ENCODE peak calls at places on chromosomes 3 and 15, in four cellular contexts. One of them, this sample, is unnamed.

GRCh38 chr3:139388961-139389551 is 391 bp downstream of the COPB2 start:
- DNase-seq in HepG2: no peak
- DNase-seq in H1: no peak
- DNase-seq in GM12878: no peak
- DNase-seq in this sample: no peak

GRCh38 chr3:122515856-122516255 is 1.1 kb upstream of the KPNA1 start:
- DNase-seq in HepG2: peak; percentile 35
- DNase-seq in H1: no peak
- DNase-seq in GM12878: no peak
- DNase-seq in this sample: no peak

GRCh38 chr3:157595259-157595658 is 92.0 kb upstream of the VEPH1 start:
- DNase-seq in HepG2: no peak
- DNase-seq in H1: no peak
- DNase-seq in GM12878: no peak
- DNase-seq in this sample: no peak

GRCh38 chr15:29208352-29208751 is 61.3 kb downstream of the NSMCE3 start:
- DNase-seq in HepG2: no peak
- DNase-seq in H1: no peak
- DNase-seq in GM12878: no peak
- DNase-seq in this sample: peak; percentile 46

GRCh38 chr3:100880072-100880471 is 113.1 kb downstream of the ABI3BP start:
- DNase-seq in HepG2: no peak
- DNase-seq in H1: no peak
- DNase-seq in GM12878: no peak
- DNase-seq in this sample: no peak

GRCh38 chr15:67070150-67070549 is 4.7 kb downstream of the SMAD3 start:
- DNase-seq in HepG2: no peak
- DNase-seq in H1: no peak
- DNase-seq in GM12878: no peak
- DNase-seq in this sample: no peak

GRCh38 chr3:29642393-29643033 is 361.6 kb downstream of the RBMS3 start:
- DNase-seq in HepG2: no peak
- DNase-seq in H1: no peak
- DNase-seq in GM12878: no peak
- DNase-seq in this sample: peak; percentile 10

GRCh38 chr15:96237002-96237401 is 93.5 kb upstream of the NR2F2 start:
- DNase-seq in HepG2: no peak
- DNase-seq in H1: no peak
- DNase-seq in GM12878: no peak
- DNase-seq in this sample: no peak

GRCh38 chr3:181782306-181782924 is 70.7 kb downstream of the SOX2 start:
- DNase-seq in HepG2: no peak
- DNase-seq in H1: no peak
- DNase-seq in GM12878: no peak
- DNase-seq in this sample: no peak

GRCh38 chr3:138180375-138181029 is 5.8 kb upstream of the DBR1 start:
- DNase-seq in HepG2: peak; percentile 50
- DNase-seq in H1: no peak
- DNase-seq in GM12878: no peak
- DNase-seq in this sample: peak; percentile 21

GRCh38 chr15:70783610-70784021 is 20.3 kb upstream of the UACA start:
- DNase-seq in HepG2: peak; percentile 51
- DNase-seq in H1: no peak
- DNase-seq in GM12878: no peak
- DNase-seq in this sample: no peak

GRCh38 chr15:31871159-31871886 is 159.0 kb upstream of the CHRNA7 start:
- DNase-seq in HepG2: no peak
- DNase-seq in H1: no peak
- DNase-seq in GM12878: no peak
- DNase-seq in this sample: no peak

GRCh38 chr3:138089091-138089490 is 26.3 kb downstream of the DZIP1L start:
- DNase-seq in HepG2: peak; percentile 11
- DNase-seq in H1: no peak
- DNase-seq in GM12878: no peak
- DNase-seq in this sample: no peak

GRCh38 chr3:51395493-51396213 is 4.6 kb downstream of the RBM15B start:
- DNase-seq in HepG2: no peak
- DNase-seq in H1: no peak
- DNase-seq in GM12878: no peak
- DNase-seq in this sample: no peak

GRCh38 chr3:144229237-144229830 is 257.7 kb downstream of the DIPK2A start:
- DNase-seq in HepG2: peak; percentile 6
- DNase-seq in H1: no peak
- DNase-seq in GM12878: no peak
- DNase-seq in this sample: no peak

GRCh38 chr3:186260726-186261125 is 101.3 kb downstream of the DGKG start:
- DNase-seq in HepG2: no peak
- DNase-seq in H1: no peak
- DNase-seq in GM12878: no peak
- DNase-seq in this sample: no peak

GRCh38 chr3:183266454-183266853 is 13.4 kb downstream of the B3GNT5 start:
- DNase-seq in HepG2: no peak
- DNase-seq in H1: no peak
- DNase-seq in GM12878: no peak
- DNase-seq in this sample: no peak

GRCh38 chr15:42691770-42692169 is 45.2 kb downstream of the CDAN1 start:
- DNase-seq in HepG2: no peak
- DNase-seq in H1: no peak
- DNase-seq in GM12878: no peak
- DNase-seq in this sample: no peak

GRCh38 chr3:155739154-155739553 is 5.7 kb downstream of the PLCH1 start:
- DNase-seq in HepG2: peak; percentile 43
- DNase-seq in H1: no peak
- DNase-seq in GM12878: no peak
- DNase-seq in this sample: no peak

GRCh38 chr3:125117631-125118191 is 61.9 kb upstream of the HEG1 start:
- DNase-seq in HepG2: no peak
- DNase-seq in H1: no peak
- DNase-seq in GM12878: no peak
- DNase-seq in this sample: no peak

GRCh38 chr15:29698030-29698701 is 124.1 kb downstream of the TJP1 start:
- DNase-seq in HepG2: peak; percentile 61
- DNase-seq in H1: no peak
- DNase-seq in GM12878: no peak
- DNase-seq in this sample: no peak

GRCh38 chr3:55486857-55487375 is at the start of gene WNT5A:
- DNase-seq in HepG2: no peak
- DNase-seq in H1: no peak
- DNase-seq in GM12878: no peak
- DNase-seq in this sample: peak; percentile 45

GRCh38 chr3:179196098-179196497 is 47.9 kb downstream of the PIK3CA start:
- DNase-seq in HepG2: no peak
- DNase-seq in H1: no peak
- DNase-seq in GM12878: peak; percentile 24
- DNase-seq in this sample: no peak

GRCh38 chr15:40239671-40240618 is 1.1 kb downstream of the PAK6 start:
- DNase-seq in HepG2: no peak
- DNase-seq in H1: no peak
- DNase-seq in GM12878: no peak
- DNase-seq in this sample: no peak

GRCh38 chr3:53238881-53239280 is 16.9 kb downstream of the TKT start:
- DNase-seq in HepG2: no peak
- DNase-seq in H1: no peak
- DNase-seq in GM12878: no peak
- DNase-seq in this sample: no peak

GRCh38 chr3:126959921-126960603 is 22.9 kb upstream of the PLXNA1 start:
- DNase-seq in HepG2: peak; percentile 64
- DNase-seq in H1: no peak
- DNase-seq in GM12878: no peak
- DNase-seq in this sample: no peak

GRCh38 chr3:153051427-153052095 is 110.5 kb upstream of the RAP2B start:
- DNase-seq in HepG2: peak; percentile 31
- DNase-seq in H1: no peak
- DNase-seq in GM12878: no peak
- DNase-seq in this sample: no peak

GRCh38 chr3:133209871-133210550 is 171.8 kb downstream of the TMEM108 start:
- DNase-seq in HepG2: no peak
- DNase-seq in H1: no peak
- DNase-seq in GM12878: peak; percentile 13
- DNase-seq in this sample: no peak

GRCh38 chr15:89143503-89144162 is 55.4 kb downstream of the ABHD2 start:
- DNase-seq in HepG2: no peak
- DNase-seq in H1: no peak
- DNase-seq in GM12878: peak; percentile 21
- DNase-seq in this sample: no peak

GRCh38 chr3:45887285-45887684 is 942 bp downstream of the CCR9 start:
- DNase-seq in HepG2: no peak
- DNase-seq in H1: no peak
- DNase-seq in GM12878: no peak
- DNase-seq in this sample: no peak

GRCh38 chr3:16286161-16286560 is 21.1 kb downstream of the OXNAD1 start:
- DNase-seq in HepG2: no peak
- DNase-seq in H1: no peak
- DNase-seq in GM12878: no peak
- DNase-seq in this sample: no peak
- TF ChIP-seq SUZ12 in HepG2: no peak
- TF ChIP-seq SUZ12 in H1: no peak
- TF ChIP-seq SUZ12 in GM12878: no peak
- TF ChIP-seq SUZ12 in this sample: no peak

DNA sequence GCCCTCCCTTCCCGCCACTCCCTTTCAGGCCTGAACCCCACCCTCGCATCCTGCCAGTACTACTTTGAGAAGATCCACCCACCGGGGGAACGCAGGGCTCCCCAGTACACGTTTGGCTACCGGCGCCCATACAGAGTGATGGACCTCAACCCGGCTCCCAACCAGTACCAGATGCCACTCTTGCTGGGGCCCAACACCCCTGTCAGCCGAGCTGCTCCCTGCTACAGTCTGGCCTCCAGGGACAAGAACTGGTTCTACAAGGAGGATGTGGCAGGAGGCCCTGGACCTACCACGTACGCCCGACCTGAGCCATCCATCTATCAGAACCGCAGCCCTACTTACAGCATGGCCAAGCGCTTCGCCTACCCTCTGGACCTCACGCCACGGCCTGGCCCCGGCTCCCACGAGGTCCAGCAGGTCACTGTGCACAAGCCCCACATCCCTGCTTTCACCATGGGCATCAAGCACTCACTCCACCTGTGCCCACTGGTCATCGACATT is 14.4 kb upstream of the CSPG4 start:
- DNase-seq in HepG2: no peak
- DNase-seq in H1: no peak
- DNase-seq in GM12878: no peak
- DNase-seq in this sample: no peak
- TF ChIP-seq SUZ12 in HepG2: no peak
- TF ChIP-seq SUZ12 in H1: no peak
- TF ChIP-seq SUZ12 in GM12878: no peak
- TF ChIP-seq SUZ12 in this sample: no peak

GRCh38 chr3:64160000-64160690 is 65.1 kb downstream of the PRICKLE2 start:
- DNase-seq in HepG2: no peak
- DNase-seq in H1: no peak
- DNase-seq in GM12878: no peak
- DNase-seq in this sample: no peak

GRCh38 chr3:64163755-64164148 is 61.5 kb downstream of the PRICKLE2 start:
- DNase-seq in HepG2: peak; percentile 20
- DNase-seq in H1: no peak
- DNase-seq in GM12878: peak; percentile 25
- DNase-seq in this sample: no peak

GRCh38 chr3:64164309-64164708 is 61.0 kb downstream of the PRICKLE2 start:
- DNase-seq in HepG2: no peak
- DNase-seq in H1: no peak
- DNase-seq in GM12878: no peak
- DNase-seq in this sample: no peak

GRCh38 chr3:64163019-64163754 is 62.1 kb downstream of the PRICKLE2 start:
- DNase-seq in HepG2: no peak
- DNase-seq in H1: no peak
- DNase-seq in GM12878: no peak
- DNase-seq in this sample: no peak

GRCh38 chr3:64161481-64161952 is 63.7 kb downstream of the PRICKLE2 start:
- DNase-seq in HepG2: peak; percentile 6
- DNase-seq in H1: no peak
- DNase-seq in GM12878: no peak
- DNase-seq in this sample: peak; percentile 37
- TF ChIP-seq SUZ12 in HepG2: no peak
- TF ChIP-seq SUZ12 in H1: no peak
- TF ChIP-seq SUZ12 in GM12878: no peak
- TF ChIP-seq SUZ12 in this sample: no peak

GRCh38 chr3:71585891-71586809 is 2.6 kb upstream of the FOXP1 start:
- DNase-seq in HepG2: no peak
- DNase-seq in H1: no peak
- DNase-seq in GM12878: no peak
- DNase-seq in this sample: no peak
- TF ChIP-seq SUZ12 in HepG2: no peak
- TF ChIP-seq SUZ12 in H1: no peak
- TF ChIP-seq SUZ12 in GM12878: no peak
- TF ChIP-seq SUZ12 in this sample: no peak

GRCh38 chr15:51724199-51724598 is 13.3 kb downstream of the LYSMD2 start:
- DNase-seq in HepG2: no peak
- DNase-seq in H1: no peak
- DNase-seq in GM12878: no peak
- DNase-seq in this sample: no peak

GRCh38 chr15:51721199-51721960 is 16.1 kb downstream of the LYSMD2 start:
- DNase-seq in HepG2: no peak
- DNase-seq in H1: no peak
- DNase-seq in GM12878: no peak
- DNase-seq in this sample: no peak

GRCh38 chr15:51724673-51725072 is 12.8 kb downstream of the LYSMD2 start:
- DNase-seq in HepG2: no peak
- DNase-seq in H1: no peak
- DNase-seq in GM12878: no peak
- DNase-seq in this sample: no peak

GRCh38 chr15:51727141-51727897 is 10.1 kb downstream of the LYSMD2 start:
- DNase-seq in HepG2: peak; percentile 11
- DNase-seq in H1: no peak
- DNase-seq in GM12878: no peak
- DNase-seq in this sample: no peak

DNA sequence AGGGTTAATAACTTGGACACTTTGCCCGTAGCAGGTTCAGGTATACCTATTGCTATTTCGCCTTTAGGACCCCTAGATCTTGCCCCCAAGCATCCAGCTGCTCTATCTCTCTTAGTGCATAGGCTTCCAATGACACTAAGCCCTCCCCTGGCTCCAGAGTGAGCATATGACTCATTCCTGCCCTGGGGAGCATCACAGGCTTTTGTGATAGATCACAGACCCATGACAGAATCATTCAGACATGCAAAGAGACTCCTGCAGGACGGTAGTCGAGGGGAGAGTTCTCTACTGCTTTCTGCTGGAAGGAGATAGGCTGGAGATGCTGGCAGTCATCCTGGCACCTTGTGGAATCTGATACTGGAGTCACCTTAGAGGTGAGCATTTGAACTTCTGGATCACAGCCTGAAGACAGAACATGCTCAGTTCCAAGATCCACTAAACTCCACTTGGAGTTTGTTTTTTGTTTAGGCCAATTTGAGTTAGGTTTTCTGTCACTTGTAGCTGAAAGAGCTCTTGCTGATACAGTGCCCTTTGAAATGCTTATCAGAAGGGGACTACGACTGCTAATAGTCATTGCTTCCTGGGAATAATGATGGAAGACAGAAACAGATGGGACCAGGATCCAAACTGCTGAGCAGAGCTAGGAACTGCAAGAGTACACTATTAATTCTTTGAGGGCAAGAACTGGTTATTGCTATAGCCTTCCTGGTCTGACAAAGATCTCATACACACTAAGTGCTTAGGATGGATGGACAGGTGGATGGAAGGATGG is 11.0 kb downstream of the LYSMD2 start:
- DNase-seq in HepG2: peak; percentile 10
- DNase-seq in H1: peak; percentile 55
- DNase-seq in GM12878: no peak
- DNase-seq in this sample: peak; percentile 16
- TF ChIP-seq SUZ12 in HepG2: no peak
- TF ChIP-seq SUZ12 in H1: no peak
- TF ChIP-seq SUZ12 in GM12878: no peak
- TF ChIP-seq SUZ12 in this sample: no peak

This sample was measured in HEK293T.